ENCODE peak calls at places on chromosomes 16 and 17, in ten cellular contexts. One of them, this sample, is unnamed.

GRCh38 chr17:19335951-19336631 is 26.4 kb downstream of the B9D1 start:
- DNase-seq in heart left ventricle: no peak
- DNase-seq in neural progenitor cell: no peak
- DNase-seq in heart right ventricle: no peak
- DNase-seq in GM12878: no peak
- DNase-seq in suprapubic skin: no peak
- DNase-seq in AG04450: no peak
- DNase-seq in cardiac muscle cell: no peak
- DNase-seq in osteoblast: peak
- DNase-seq in GM23338: no peak
- DNase-seq in this sample: no peak

GRCh38 chr17:49787932-49788442 is 494 bp upstream of the KAT7 start:
- DNase-seq in heart left ventricle: peak
- DNase-seq in neural progenitor cell: peak
- DNase-seq in heart right ventricle: no peak
- DNase-seq in GM12878: no peak
- DNase-seq in suprapubic skin: no peak
- DNase-seq in AG04450: no peak
- DNase-seq in cardiac muscle cell: no peak
- DNase-seq in osteoblast: peak
- DNase-seq in GM23338: no peak
- DNase-seq in this sample: no peak

GRCh38 chr16:48546774-48547173 is 63.2 kb downstream of the N4BP1 start:
- DNase-seq in heart left ventricle: no peak
- DNase-seq in neural progenitor cell: no peak
- DNase-seq in heart right ventricle: no peak
- DNase-seq in GM12878: no peak
- DNase-seq in suprapubic skin: no peak
- DNase-seq in AG04450: no peak
- DNase-seq in cardiac muscle cell: no peak
- DNase-seq in osteoblast: no peak
- DNase-seq in GM23338: no peak
- DNase-seq in this sample: no peak

GRCh38 chr17:81868674-81869220 is 2.4 kb downstream of the ARHGDIA start:
- DNase-seq in heart left ventricle: no peak
- DNase-seq in neural progenitor cell: peak
- DNase-seq in heart right ventricle: peak
- DNase-seq in GM12878: no peak
- DNase-seq in suprapubic skin: no peak
- DNase-seq in AG04450: peak
- DNase-seq in cardiac muscle cell: peak
- DNase-seq in osteoblast: peak
- DNase-seq in GM23338: peak
- DNase-seq in this sample: no peak

GRCh38 chr17:41048441-41048840 is 1.3 kb upstream of the KRTAP2-1 start:
- DNase-seq in heart left ventricle: no peak
- DNase-seq in neural progenitor cell: no peak
- DNase-seq in heart right ventricle: no peak
- DNase-seq in GM12878: no peak
- DNase-seq in suprapubic skin: no peak
- DNase-seq in AG04450: no peak
- DNase-seq in cardiac muscle cell: no peak
- DNase-seq in osteoblast: peak
- DNase-seq in GM23338: no peak
- DNase-seq in this sample: no peak

GRCh38 chr17:79677646-79678045 is 53.1 kb upstream of the ENPP7 start:
- DNase-seq in heart left ventricle: no peak
- DNase-seq in neural progenitor cell: no peak
- DNase-seq in heart right ventricle: no peak
- DNase-seq in GM12878: no peak
- DNase-seq in suprapubic skin: no peak
- DNase-seq in AG04450: no peak
- DNase-seq in cardiac muscle cell: no peak
- DNase-seq in osteoblast: no peak
- DNase-seq in GM23338: no peak
- DNase-seq in this sample: no peak

GRCh38 chr17:71302721-71303549 is 817.9 kb upstream of the SOX9 start:
- DNase-seq in heart left ventricle: no peak
- DNase-seq in neural progenitor cell: no peak
- DNase-seq in heart right ventricle: no peak
- DNase-seq in GM12878: no peak
- DNase-seq in suprapubic skin: no peak
- DNase-seq in AG04450: no peak
- DNase-seq in cardiac muscle cell: no peak
- DNase-seq in osteoblast: no peak
- DNase-seq in GM23338: no peak
- DNase-seq in this sample: no peak

GRCh38 chr17:31858647-31859486 is at the start of gene COPRS:
- DNase-seq in heart left ventricle: peak
- DNase-seq in neural progenitor cell: peak
- DNase-seq in heart right ventricle: peak
- DNase-seq in GM12878: no peak
- DNase-seq in suprapubic skin: peak
- DNase-seq in AG04450: peak
- DNase-seq in cardiac muscle cell: peak
- DNase-seq in osteoblast: peak
- DNase-seq in GM23338: peak
- DNase-seq in this sample: no peak

GRCh38 chr17:65294184-65294719 is 157.1 kb downstream of the RGS9 start:
- DNase-seq in heart left ventricle: peak
- DNase-seq in neural progenitor cell: peak
- DNase-seq in heart right ventricle: peak
- DNase-seq in GM12878: no peak
- DNase-seq in suprapubic skin: no peak
- DNase-seq in AG04450: peak
- DNase-seq in cardiac muscle cell: peak
- DNase-seq in osteoblast: peak
- DNase-seq in GM23338: peak
- DNase-seq in this sample: no peak

GRCh38 chr17:68433911-68434503 is 23.3 kb downstream of the WIPI1 start:
- DNase-seq in heart left ventricle: no peak
- DNase-seq in neural progenitor cell: no peak
- DNase-seq in heart right ventricle: no peak
- DNase-seq in GM12878: no peak
- DNase-seq in suprapubic skin: peak
- DNase-seq in AG04450: no peak
- DNase-seq in cardiac muscle cell: no peak
- DNase-seq in osteoblast: no peak
- DNase-seq in GM23338: no peak
- DNase-seq in this sample: no peak

GRCh38 chr16:57383276-57384247 is 11.3 kb downstream of the CX3CL1 start:
- DNase-seq in heart left ventricle: no peak
- DNase-seq in neural progenitor cell: no peak
- DNase-seq in heart right ventricle: no peak
- DNase-seq in GM12878: no peak
- DNase-seq in suprapubic skin: no peak
- DNase-seq in AG04450: no peak
- DNase-seq in cardiac muscle cell: peak
- DNase-seq in osteoblast: peak
- DNase-seq in GM23338: no peak
- DNase-seq in this sample: no peak

GRCh38 chr17:44707755-44708400 is 587 bp upstream of the DBF4B start:
- DNase-seq in heart left ventricle: no peak
- DNase-seq in neural progenitor cell: no peak
- DNase-seq in heart right ventricle: no peak
- DNase-seq in GM12878: no peak
- DNase-seq in suprapubic skin: no peak
- DNase-seq in AG04450: no peak
- DNase-seq in cardiac muscle cell: peak
- DNase-seq in osteoblast: no peak
- DNase-seq in GM23338: no peak
- DNase-seq in this sample: no peak

GRCh38 chr17:6374761-6375312 is 60.1 kb downstream of the AIPL1 start:
- DNase-seq in heart left ventricle: no peak
- DNase-seq in neural progenitor cell: peak
- DNase-seq in heart right ventricle: no peak
- DNase-seq in GM12878: no peak
- DNase-seq in suprapubic skin: no peak
- DNase-seq in AG04450: no peak
- DNase-seq in cardiac muscle cell: peak
- DNase-seq in osteoblast: no peak
- DNase-seq in GM23338: peak
- DNase-seq in this sample: peak

GRCh38 chr17:62868008-62868407 is 59.9 kb upstream of the MARCHF10 start:
- DNase-seq in heart left ventricle: no peak
- DNase-seq in neural progenitor cell: no peak
- DNase-seq in heart right ventricle: no peak
- DNase-seq in GM12878: no peak
- DNase-seq in suprapubic skin: no peak
- DNase-seq in AG04450: no peak
- DNase-seq in cardiac muscle cell: no peak
- DNase-seq in osteoblast: no peak
- DNase-seq in GM23338: no peak
- DNase-seq in this sample: no peak

GRCh38 chr16:51168755-51169154 is 17.7 kb upstream of the SALL1 start:
- DNase-seq in heart left ventricle: no peak
- DNase-seq in neural progenitor cell: no peak
- DNase-seq in heart right ventricle: no peak
- DNase-seq in GM12878: no peak
- DNase-seq in suprapubic skin: no peak
- DNase-seq in AG04450: no peak
- DNase-seq in cardiac muscle cell: no peak
- DNase-seq in osteoblast: no peak
- DNase-seq in GM23338: no peak
- DNase-seq in this sample: no peak

GRCh38 chr16:88320947-88321634 is 61.7 kb upstream of the ZNF469 start:
- DNase-seq in heart left ventricle: no peak
- DNase-seq in neural progenitor cell: no peak
- DNase-seq in heart right ventricle: no peak
- DNase-seq in GM12878: no peak
- DNase-seq in suprapubic skin: no peak
- DNase-seq in AG04450: no peak
- DNase-seq in cardiac muscle cell: no peak
- DNase-seq in osteoblast: peak
- DNase-seq in GM23338: no peak
- DNase-seq in this sample: no peak

GRCh38 chr16:88782454-88783390 is 2.3 kb downstream of the PIEZO1 start:
- DNase-seq in heart left ventricle: no peak
- DNase-seq in neural progenitor cell: no peak
- DNase-seq in heart right ventricle: no peak
- DNase-seq in GM12878: no peak
- DNase-seq in suprapubic skin: no peak
- DNase-seq in AG04450: no peak
- DNase-seq in cardiac muscle cell: peak
- DNase-seq in osteoblast: peak
- DNase-seq in GM23338: no peak
- DNase-seq in this sample: no peak

GRCh38 chr16:49889725-49890397 is 33.9 kb upstream of the ZNF423 start:
- DNase-seq in heart left ventricle: no peak
- DNase-seq in neural progenitor cell: no peak
- DNase-seq in heart right ventricle: no peak
- DNase-seq in GM12878: no peak
- DNase-seq in suprapubic skin: no peak
- DNase-seq in AG04450: no peak
- DNase-seq in cardiac muscle cell: peak
- DNase-seq in osteoblast: peak
- DNase-seq in GM23338: no peak
- DNase-seq in this sample: no peak

GRCh38 chr16:49886554-49887121 is 30.7 kb upstream of the ZNF423 start:
- DNase-seq in heart left ventricle: no peak
- DNase-seq in neural progenitor cell: no peak
- DNase-seq in heart right ventricle: no peak
- DNase-seq in GM12878: no peak
- DNase-seq in suprapubic skin: no peak
- DNase-seq in AG04450: no peak
- DNase-seq in cardiac muscle cell: no peak
- DNase-seq in osteoblast: peak
- DNase-seq in GM23338: no peak
- DNase-seq in this sample: no peak

GRCh38 chr16:49890876-49891275 is 35.0 kb upstream of the ZNF423 start:
- DNase-seq in heart left ventricle: no peak
- DNase-seq in neural progenitor cell: peak
- DNase-seq in heart right ventricle: no peak
- DNase-seq in GM12878: no peak
- DNase-seq in suprapubic skin: no peak
- DNase-seq in AG04450: no peak
- DNase-seq in cardiac muscle cell: peak
- DNase-seq in osteoblast: peak
- DNase-seq in GM23338: peak
- DNase-seq in this sample: no peak
- TF ChIP-seq CTCF in heart left ventricle: peak
- TF ChIP-seq CTCF in neural progenitor cell: peak
- TF ChIP-seq CTCF in heart right ventricle: peak
- TF ChIP-seq CTCF in GM12878: peak
- TF ChIP-seq CTCF in suprapubic skin: no peak
- TF ChIP-seq CTCF in AG04450: no peak
- TF ChIP-seq CTCF in cardiac muscle cell: peak
- TF ChIP-seq CTCF in osteoblast: peak
- TF ChIP-seq CTCF in GM23338: peak
- TF ChIP-seq CTCF in this sample: no peak

GRCh38 chr17:34254651-34255380 is at the start of gene CCL2:
- DNase-seq in heart left ventricle: peak
- DNase-seq in neural progenitor cell: peak
- DNase-seq in heart right ventricle: peak
- DNase-seq in GM12878: no peak
- DNase-seq in suprapubic skin: peak
- DNase-seq in AG04450: peak
- DNase-seq in cardiac muscle cell: peak
- DNase-seq in osteoblast: no peak
- DNase-seq in GM23338: peak
- DNase-seq in this sample: no peak
- H3K4me3 ChIP-seq in heart left ventricle: peak
- H3K4me3 ChIP-seq in neural progenitor cell: peak
- H3K4me3 ChIP-seq in heart right ventricle: peak
- H3K4me3 ChIP-seq in GM12878: no peak
- H3K4me3 ChIP-seq in suprapubic skin: peak
- H3K4me3 ChIP-seq in AG04450: peak
- H3K4me3 ChIP-seq in cardiac muscle cell: no peak
- H3K4me3 ChIP-seq in osteoblast: peak
- H3K4me3 ChIP-seq in GM23338: peak
- H3K4me3 ChIP-seq in this sample: peak

DNA sequence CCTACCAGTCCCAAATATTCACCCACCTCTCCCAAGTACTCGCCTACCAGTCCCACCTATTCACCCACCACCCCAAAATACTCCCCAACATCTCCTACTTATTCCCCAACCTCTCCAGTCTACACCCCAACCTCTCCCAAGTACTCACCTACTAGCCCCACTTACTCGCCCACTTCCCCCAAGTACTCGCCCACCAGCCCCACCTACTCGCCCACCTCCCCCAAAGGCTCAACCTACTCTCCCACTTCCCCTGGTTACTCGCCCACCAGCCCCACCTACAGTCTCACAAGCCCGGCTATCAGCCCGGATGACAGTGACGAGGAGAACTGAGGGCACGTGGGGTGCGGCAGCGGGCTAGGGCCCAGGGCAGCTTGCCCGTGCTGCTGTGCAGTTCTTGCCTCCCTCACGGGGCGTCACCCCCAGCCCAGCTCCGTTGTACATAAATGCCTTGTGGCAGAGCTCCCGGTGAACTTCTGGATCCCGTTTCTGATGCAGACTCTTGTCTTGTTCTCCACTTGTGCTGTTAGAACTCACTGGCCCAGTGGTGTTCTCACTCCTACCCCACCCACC is 29.8 kb downstream of the POLR2A start:
- DNase-seq in heart left ventricle: no peak
- DNase-seq in neural progenitor cell: no peak
- DNase-seq in heart right ventricle: no peak
- DNase-seq in GM12878: no peak
- DNase-seq in suprapubic skin: no peak
- DNase-seq in AG04450: no peak
- DNase-seq in cardiac muscle cell: no peak
- DNase-seq in osteoblast: peak
- DNase-seq in GM23338: no peak
- DNase-seq in this sample: no peak
- H3K27ac ChIP-seq in heart left ventricle: no peak
- H3K27ac ChIP-seq in neural progenitor cell: no peak
- H3K27ac ChIP-seq in heart right ventricle: no peak
- H3K27ac ChIP-seq in GM12878: no peak
- H3K27ac ChIP-seq in suprapubic skin: peak
- H3K27ac ChIP-seq in AG04450: no peak
- H3K27ac ChIP-seq in cardiac muscle cell: no peak
- H3K27ac ChIP-seq in osteoblast: no peak
- H3K27ac ChIP-seq in GM23338: no peak
- H3K27ac ChIP-seq in this sample: peak

GRCh38 chr17:78559749-78560368 is 17.3 kb downstream of the DNAH17 start:
- DNase-seq in heart left ventricle: no peak
- DNase-seq in neural progenitor cell: no peak
- DNase-seq in heart right ventricle: no peak
- DNase-seq in GM12878: no peak
- DNase-seq in suprapubic skin: no peak
- DNase-seq in AG04450: no peak
- DNase-seq in cardiac muscle cell: no peak
- DNase-seq in osteoblast: peak
- DNase-seq in GM23338: peak
- DNase-seq in this sample: no peak
- TF ChIP-seq CTCF in heart left ventricle: no peak
- TF ChIP-seq CTCF in neural progenitor cell: peak
- TF ChIP-seq CTCF in heart right ventricle: no peak
- TF ChIP-seq CTCF in GM12878: peak
- TF ChIP-seq CTCF in suprapubic skin: no peak
- TF ChIP-seq CTCF in AG04450: no peak
- TF ChIP-seq CTCF in cardiac muscle cell: no peak
- TF ChIP-seq CTCF in osteoblast: no peak
- TF ChIP-seq CTCF in GM23338: peak
- TF ChIP-seq CTCF in this sample: no peak